ENCODE peak calls at places on chromosomes 2 and 18, in eight cellular contexts. X is OCI-LY7, Z is stomach, Q is mammary epithelial cell, P is psoas muscle, D is astrocyte of the cerebellum, H is chondrocyte, F is HCT116. M is an unnamed sample.

GRCh38 chr2:121343191-121343590 is 58.2 kb upstream of the TFCP2L1 start:
- DNase-seq in X (no peak), Z (no peak), Q (peak; percentile 27), P (no peak), D (no peak), H (no peak), F (no peak), M (no peak)

GRCh38 chr2:85248741-85249524 is 78.9 kb downstream of the TGOLN2 start:
- DNase-seq in X (no peak), Z (no peak), Q (peak; percentile 79), P (no peak), D (peak; percentile 68), H (peak; percentile 53), F (peak; percentile 29), M (no peak)

GRCh38 chr2:237259201-237259600 is 154.8 kb downstream of the COL6A3 start:
- DNase-seq in X (no peak), Z (no peak), Q (no peak), P (no peak), D (no peak), H (no peak), F (no peak), M (no peak)

GRCh38 chr2:175808858-175809257 is 193.2 kb downstream of the LNPK start:
- DNase-seq in X (no peak), Z (no peak), Q (no peak), P (no peak), D (no peak), H (no peak), F (no peak), M (no peak)

GRCh38 chr2:216274194-216274593 is 98.1 kb downstream of the MARCHF4 start:
- DNase-seq in X (no peak), Z (no peak), Q (peak; percentile 29), P (no peak), D (no peak), H (no peak), F (no peak), M (no peak)

GRCh38 chr2:150168596-150168995 is 318.9 kb downstream of the RND3 start:
- DNase-seq in X (no peak), Z (no peak), Q (no peak), P (no peak), D (no peak), H (no peak), F (no peak), M (no peak)

GRCh38 chr2:85215074-85216050 is 82.2 kb downstream of the TCF7L1 start:
- DNase-seq in X (peak; percentile 8), Z (no peak), Q (peak; percentile 55), P (peak; percentile 39), D (peak; percentile 99), H (no peak), F (no peak), M (no peak)

GRCh38 chr2:29108225-29108624 is 7.0 kb upstream of the CLIP4 start:
- DNase-seq in X (no peak), Z (no peak), Q (peak; percentile 97), P (no peak), D (peak; percentile 65), H (no peak), F (peak; percentile 87), M (peak; percentile 14)

GRCh38 chr18:46051731-46052461 is 20.2 kb downstream of the PSTPIP2 start:
- DNase-seq in X (no peak), Z (peak; percentile 53), Q (peak; percentile 94), P (no peak), D (no peak), H (no peak), F (no peak), M (no peak)

GRCh38 chr2:185219981-185220380 is 518.6 kb upstream of the FSIP2 start:
- DNase-seq in X (no peak), Z (no peak), Q (no peak), P (no peak), D (no peak), H (no peak), F (no peak), M (no peak)

DNA sequence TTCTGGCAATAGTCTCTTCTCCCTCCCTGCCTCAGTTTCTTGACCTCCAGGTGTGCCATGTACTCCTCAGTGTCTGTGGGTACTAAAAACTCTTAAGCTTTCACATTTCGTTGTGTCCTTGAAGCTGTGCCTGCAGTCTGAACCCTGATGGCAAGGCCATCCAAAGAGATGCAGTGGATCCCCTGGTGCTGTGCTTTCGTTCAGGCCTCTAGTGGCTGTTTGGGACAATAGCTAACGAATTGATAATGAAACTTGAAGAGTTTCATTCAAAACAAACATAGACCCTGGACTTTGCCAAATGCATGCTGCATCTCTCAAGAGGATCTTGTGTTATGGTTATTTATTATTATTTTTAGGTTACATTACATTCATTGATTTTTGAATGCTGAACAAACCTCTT is 523.1 kb upstream of the FSIP2 start:
- DNase-seq in X (peak; percentile 0), Z (no peak), Q (no peak), P (no peak), D (no peak), H (no peak), F (no peak), M (no peak)
- TF ChIP-seq CTCF in X (peak; percentile 25), Z (no peak), Q (no peak), P (no peak), D (no peak), H (no peak), F (peak; percentile 30), M (no peak)

GRCh38 chr2:75592028-75592427 is 31.3 kb upstream of the EVA1A start:
- DNase-seq in X (no peak), Z (no peak), Q (peak; percentile 95), P (no peak), D (no peak), H (no peak), F (peak; percentile 8), M (no peak)
- TF ChIP-seq CTCF in X (no peak), Z (no peak), Q (no peak), P (no peak), D (no peak), H (no peak), F (no peak), M (no peak)

DNA sequence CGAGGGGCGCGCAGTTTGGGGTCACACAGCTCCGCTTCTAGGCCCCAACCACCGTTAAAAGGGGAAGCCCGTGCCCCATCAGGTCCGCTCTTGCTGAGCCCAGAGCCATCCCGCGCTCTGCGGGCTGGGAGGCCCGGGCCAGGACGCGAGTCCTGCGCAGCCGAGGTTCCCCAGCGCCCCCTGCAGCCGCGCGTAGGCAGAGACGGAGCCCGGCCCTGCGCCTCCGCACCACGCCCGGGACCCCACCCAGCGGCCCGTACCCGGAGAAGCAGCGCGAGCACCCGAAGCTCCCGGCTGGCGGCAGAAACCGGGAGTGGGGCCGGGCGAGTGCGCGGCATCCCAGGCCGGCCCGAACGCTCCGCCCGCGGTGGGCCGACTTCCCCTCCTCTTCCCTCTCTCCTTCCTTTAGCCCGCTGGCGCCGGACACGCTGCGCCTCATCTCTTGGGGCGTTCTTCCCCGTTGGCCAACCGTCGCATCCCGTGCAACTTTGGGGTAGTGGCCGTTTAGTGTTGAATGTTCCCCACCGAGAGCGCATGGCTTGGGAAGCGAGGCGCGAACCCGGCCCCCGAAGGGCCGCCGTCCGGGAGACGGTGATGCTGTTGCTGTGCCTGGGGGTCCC is at the start of gene ITGA4:
- DNase-seq in X (peak; percentile 93), Z (peak; percentile 66), Q (peak; percentile 75), P (peak; percentile 52), D (peak; percentile 35), H (peak; percentile 91), F (no peak), M (peak; percentile 82)
- TF ChIP-seq CTCF in X (peak; percentile 85), Z (peak; percentile 16), Q (peak; percentile 56), P (peak; percentile 42), D (peak; percentile 78), H (peak; percentile 96), F (no peak), M (peak; percentile 79)

GRCh38 chr2:144924827-144925226 is 404.9 kb upstream of the ZEB2 start:
- DNase-seq in X (no peak), Z (no peak), Q (no peak), P (no peak), D (no peak), H (no peak), F (no peak), M (no peak)
- TF ChIP-seq CTCF in X (no peak), Z (no peak), Q (no peak), P (no peak), D (no peak), H (no peak), F (no peak), M (no peak)

GRCh38 chr2:46657042-46657504 is 177.7 kb downstream of the TMEM247 start:
- DNase-seq in X (peak; percentile 48), Z (no peak), Q (peak; percentile 25), P (peak; percentile 43), D (no peak), H (no peak), F (peak; percentile 54), M (no peak)
- TF ChIP-seq CTCF in X (peak; percentile 77), Z (peak; percentile 24), Q (peak; percentile 54), P (peak; percentile 26), D (peak; percentile 42), H (peak; percentile 74), F (peak; percentile 65), M (peak; percentile 52)

DNA sequence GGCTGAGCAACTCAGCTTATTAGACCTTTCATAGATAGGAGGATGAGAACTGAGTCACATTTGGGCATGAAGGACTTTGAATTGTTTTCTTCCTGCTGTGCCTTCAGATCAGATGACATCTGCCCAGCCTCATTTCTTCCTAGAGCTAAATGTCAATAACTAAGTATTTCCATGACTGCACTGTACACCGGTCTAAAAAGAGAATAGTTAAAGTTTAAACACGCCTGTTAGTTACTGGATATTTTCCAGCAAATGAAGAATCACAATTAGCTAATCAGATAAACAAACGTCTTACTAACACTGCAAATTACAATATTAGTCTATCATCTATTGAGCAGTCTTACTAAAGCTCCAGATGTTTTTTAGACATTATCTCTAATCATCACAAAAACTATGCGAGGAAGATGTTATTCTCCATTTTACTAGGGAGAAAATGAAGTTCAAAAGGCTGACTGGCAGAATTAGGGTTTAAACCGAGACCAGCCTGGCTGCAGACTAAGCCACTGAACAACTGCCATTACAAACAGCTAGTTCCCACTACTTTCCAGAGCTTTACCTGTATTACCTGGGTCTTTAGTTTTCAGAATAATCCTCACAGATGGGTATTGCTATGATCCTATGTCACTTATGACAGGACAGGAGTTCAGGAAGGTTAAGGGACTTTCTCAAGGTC is 69.4 kb upstream of the ZNF397 start:
- DNase-seq in X (no peak), Z (no peak), Q (no peak), P (no peak), D (no peak), H (no peak), F (no peak), M (no peak)
- TF ChIP-seq CTCF in X (no peak), Z (no peak), Q (no peak), P (no peak), D (no peak), H (no peak), F (no peak), M (no peak)

GRCh38 chr2:102736607-102737409 is 25.0 kb upstream of the TMEM182 start:
- DNase-seq in X (peak; percentile 83), Z (peak; percentile 91), Q (peak; percentile 63), P (peak; percentile 87), D (peak; percentile 9), H (peak; percentile 96), F (peak; percentile 47), M (peak; percentile 75)
- TF ChIP-seq CTCF in X (no peak), Z (no peak), Q (no peak), P (peak; percentile 8), D (peak; percentile 20), H (peak; percentile 53), F (no peak), M (peak; percentile 29)